ENCODE peak calls at places on chromosome 4, in seven cellular contexts. U is cardiac muscle cell, Z is aorta, F is heart right ventricle, C is SK-N-SH, W is HAP-1, N is hepatocyte. G is an unnamed sample.

GRCh38 chr4:89712141-89712540 is 124.8 kb downstream of the SNCA start:
- DNase-seq in F (no peak), C (peak; percentile 20), N (no peak), U (no peak), W (no peak), Z (no peak), G (no peak)

GRCh38 chr4:186701273-186701672 is 22.4 kb downstream of the FAT1 start:
- DNase-seq in U (peak; percentile 80), N (no peak), Z (peak; percentile 58), F (peak; percentile 27), C (no peak), W (peak; percentile 68), G (peak; percentile 79)

GRCh38 chr4:6352031-6352763 is 82.5 kb downstream of the WFS1 start:
- DNase-seq in W (no peak), F (no peak), Z (no peak), C (no peak), U (no peak), N (no peak), G (peak; percentile 37)

GRCh38 chr4:10738826-10739489 is 54.4 kb upstream of the CLNK start:
- DNase-seq in N (no peak), C (no peak), W (no peak), F (no peak), Z (no peak), U (no peak), G (no peak)

GRCh38 chr4:31896349-31896748 is 1176.2 kb downstream of the PCDH7 start:
- DNase-seq in C (no peak), W (no peak), Z (no peak), N (no peak), F (no peak), U (no peak), G (no peak)

GRCh38 chr4:14833053-14833452 is 169.2 kb upstream of the CPEB2 start:
- DNase-seq in W (no peak), U (no peak), N (no peak), F (no peak), C (no peak), Z (no peak), G (no peak)

GRCh38 chr4:71392109-71392508 is 53.3 kb downstream of the SLC4A4 start:
- DNase-seq in U (no peak), W (no peak), Z (no peak), N (no peak), F (no peak), C (no peak), G (no peak)

GRCh38 chr4:74379912-74380311 is 15.0 kb downstream of the EREG start:
- DNase-seq in F (no peak), Z (no peak), N (no peak), W (no peak), U (no peak), C (no peak), G (no peak)

GRCh38 chr4:19030048-19030447 is 1008.5 kb upstream of the LCORL start:
- DNase-seq in C (no peak), W (peak; percentile 97), N (no peak), Z (no peak), U (peak; percentile 69), F (no peak), G (no peak)

GRCh38 chr4:2923141-2923551 is 40.1 kb downstream of the NOP14 start:
- DNase-seq in N (no peak), W (no peak), C (no peak), F (no peak), Z (no peak), U (no peak), G (peak; percentile 16)

GRCh38 chr4:74030285-74030684 is 8.2 kb downstream of the CXCL3 start:
- DNase-seq in W (no peak), C (no peak), F (no peak), N (no peak), U (no peak), Z (no peak), G (no peak)

GRCh38 chr4:60938621-60939020 is 261.5 kb upstream of the ADGRL3 start:
- DNase-seq in Z (no peak), U (no peak), N (no peak), W (no peak), C (no peak), F (no peak), G (no peak)

GRCh38 chr4:171519457-171519856 is 293.7 kb upstream of the GALNTL6 start:
- DNase-seq in N (no peak), W (no peak), Z (no peak), U (no peak), C (no peak), F (no peak), G (no peak)

GRCh38 chr4:10762541-10762940 is 78.0 kb upstream of the CLNK start:
- DNase-seq in F (no peak), C (no peak), U (peak; percentile 6), W (no peak), N (peak; percentile 11), Z (no peak), G (no peak)

GRCh38 chr4:54110019-54110416 is 10.1 kb downstream of the GSX2 start:
- DNase-seq in W (no peak), Z (no peak), C (no peak), N (no peak), F (no peak), U (no peak), G (no peak)

GRCh38 chr4:54104907-54105306 is 4.9 kb downstream of the GSX2 start:
- DNase-seq in U (no peak), W (no peak), F (no peak), C (no peak), Z (no peak), N (no peak), G (no peak)

GRCh38 chr4:54107951-54108740 is 8.2 kb downstream of the GSX2 start:
- DNase-seq in Z (no peak), W (no peak), N (no peak), U (no peak), F (no peak), C (no peak), G (no peak)

DNA sequence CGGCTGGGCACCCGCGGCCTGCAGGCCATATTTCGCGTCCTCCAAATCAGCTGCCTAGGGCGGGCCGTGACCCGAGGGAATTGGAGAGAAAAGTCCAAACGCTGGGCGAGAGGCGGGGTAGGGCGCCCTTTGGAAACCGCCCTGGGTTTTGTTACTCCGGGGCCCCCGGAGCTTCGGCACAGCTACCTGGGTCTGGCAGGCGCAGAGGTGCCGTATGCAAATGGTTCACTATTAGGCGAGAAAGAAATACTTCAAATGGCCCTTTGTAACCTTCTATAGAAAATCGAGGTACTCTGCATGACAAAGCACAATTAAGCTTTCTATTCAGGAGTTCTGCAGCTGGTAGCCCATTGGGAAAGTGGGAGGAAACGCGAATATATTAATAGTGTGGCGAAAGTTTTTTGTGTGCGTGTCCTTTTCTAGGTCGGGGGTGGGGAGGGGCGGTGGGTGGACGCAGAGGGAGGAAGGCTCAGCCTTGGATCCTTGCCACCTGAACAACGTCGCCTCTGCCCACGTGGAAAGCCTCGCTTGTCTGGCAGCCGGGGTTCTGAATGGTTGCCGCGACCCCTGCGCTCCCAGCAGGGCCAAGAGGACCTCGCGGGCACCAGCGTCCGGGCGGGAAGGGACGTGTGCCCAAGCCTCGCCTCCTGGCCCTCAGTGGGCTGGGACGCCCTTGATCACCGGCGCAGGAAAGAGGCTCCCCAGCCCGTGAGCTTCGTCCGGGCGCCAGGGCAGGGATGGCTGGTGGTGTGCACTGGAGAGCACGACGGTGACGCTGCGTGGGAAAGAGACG is 9.5 kb downstream of the GSX2 start:
- DNase-seq in W (peak; percentile 81), Z (no peak), U (no peak), C (no peak), N (no peak), F (no peak), G (no peak)
- H3K27me3 ChIP-seq in W (no peaks in the 10 kb centered on the region), Z (no peaks in the 10 kb centered on the region), U (peaks cover 83% of the 10 kb centered on the region), C (no peaks in the 10 kb centered on the region), N (peaks cover 86% of the 10 kb centered on the region), F (peaks cover 73% of the 10 kb centered on the region), G (no peaks in the 10 kb centered on the region)

GRCh38 chr4:38867478-38868054 is at the start of gene FAM114A1:
- DNase-seq in F (peak; percentile 87), N (peak; percentile 94), C (peak; percentile 94), Z (peak; percentile 92), W (no peak), U (peak; percentile 88), G (peak; percentile 95)

GRCh38 chr4:38870098-38870850 is 2.7 kb downstream of the FAM114A1 start:
- DNase-seq in Z (no peak), W (no peak), F (no peak), U (no peak), C (no peak), N (no peak), G (no peak)

GRCh38 chr4:38871593-38871992 is 4.0 kb downstream of the FAM114A1 start:
- DNase-seq in C (no peak), Z (no peak), W (no peak), N (no peak), F (no peak), U (no peak), G (no peak)

GRCh38 chr4:38868055-38868965 is 704 bp downstream of the FAM114A1 start:
- DNase-seq in Z (peak; percentile 75), F (peak; percentile 57), W (no peak), U (peak; percentile 41), N (peak; percentile 54), C (no peak), G (peak; percentile 66)

DNA sequence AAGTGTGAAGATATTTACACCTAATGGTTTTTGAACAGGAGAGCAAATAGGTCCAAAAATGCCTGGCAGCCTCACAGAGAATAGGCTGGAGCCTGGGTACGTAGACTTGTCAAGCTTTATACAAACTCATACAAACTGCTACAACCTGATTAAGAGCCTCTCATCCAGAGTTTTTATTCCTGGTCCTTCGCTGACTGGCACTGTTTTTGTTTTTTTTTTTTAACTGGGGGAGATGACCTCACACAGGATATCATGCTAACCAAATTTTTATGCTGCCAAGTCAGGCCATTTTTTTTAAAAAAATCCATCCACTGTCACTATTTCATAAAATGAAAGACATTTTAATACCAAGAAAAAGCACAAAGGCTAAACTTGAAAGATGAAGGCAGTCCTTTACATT is 1.9 kb downstream of the FAM114A1 start:
- DNase-seq in N (no peak), U (no peak), F (no peak), C (no peak), W (no peak), Z (no peak), G (no peak)
- H3K4me1 ChIP-seq in N (peaks cover 32% of the 10 kb centered on the region), U (peaks cover 7% of the 10 kb centered on the region), F (peaks cover 42% of the 10 kb centered on the region), C (peaks cover 12% of the 10 kb centered on the region), W (no peaks in the 10 kb centered on the region), Z (peaks cover 7% of the 10 kb centered on the region), G (peaks cover 7% of the 10 kb centered on the region)

GRCh38 chr4:139171878-139172691 is 4.9 kb downstream of the ELF2 start:
- DNase-seq in C (no peak), F (no peak), W (peak; percentile 32), N (no peak), U (no peak), Z (no peak), G (no peak)
- H3K4me3 ChIP-seq in C (no peak overlapping the region), F (no peak overlapping the region), W (no peak overlapping the region), N (no peak overlapping the region), U (no peak overlapping the region), Z (peak overlapping the region; percentile 10), G (no peak overlapping the region)

GRCh38 chr4:110613710-110614109 is 9.2 kb downstream of the PITX2 start:
- DNase-seq in F (no peak), N (no peak), Z (no peak), U (no peak), W (no peak), C (no peak), G (no peak)
- H3K27me3 ChIP-seq in F (peaks cover 97% of the 10 kb centered on the region), N (peaks cover 13% of the 10 kb centered on the region), Z (no peaks in the 10 kb centered on the region), U (peaks cover 94% of the 10 kb centered on the region), W (no peaks in the 10 kb centered on the region), C (peaks cover 95% of the 10 kb centered on the region), G (peaks cover 3% of the 10 kb centered on the region)

GRCh38 chr4:139950568-139950967 is 203.4 kb downstream of the MAML3 start:
- DNase-seq in Z (no peak), F (no peak), C (no peak), U (no peak), N (no peak), W (no peak), G (no peak)
- H3K4me1 ChIP-seq in Z (peaks cover 2% of the 10 kb centered on the region), F (peaks cover 22% of the 10 kb centered on the region), C (peaks cover 14% of the 10 kb centered on the region), U (peaks cover 13% of the 10 kb centered on the region), N (no peaks in the 10 kb centered on the region), W (no peaks in the 10 kb centered on the region), G (peaks cover 3% of the 10 kb centered on the region)